ENCODE peak calls at places on chromosomes 11 and 22, in six cellular contexts. N, C, E, W, H and M are unnamed samples.

GRCh38 chr11:86737752-86738151 is 62.6 kb upstream of the PRSS23 start:
- DNase-seq in W (no peak), C (no peak), H (no peak), E (no peak), N (no peak), M (peak)

GRCh38 chr11:57798905-57799559 is 37.4 kb downstream of the CTNND1 start:
- DNase-seq in N (no peak), W (no peak), E (no peak), C (no peak), H (no peak), M (peak)

GRCh38 chr11:72789493-72790131 is 4.2 kb downstream of the STARD10 start:
- DNase-seq in C (no peak), N (no peak), E (no peak), H (no peak), W (no peak), M (peak)

GRCh38 chr11:97336064-97336463 is 946.3 kb downstream of the JRKL start:
- DNase-seq in N (no peak), H (no peak), E (no peak), W (no peak), C (no peak), M (no peak)

GRCh38 chr11:113096661-113097060 is 135.4 kb downstream of the NCAM1 start:
- DNase-seq in N (no peak), W (no peak), H (no peak), C (no peak), E (no peak), M (no peak)

GRCh38 chr11:47784785-47785381 is 17.7 kb upstream of the FNBP4 start:
- DNase-seq in W (no peak), H (no peak), E (no peak), N (no peak), C (no peak), M (no peak)

GRCh38 chr22:32587449-32587848 is 112.8 kb downstream of the FBXO7 start:
- DNase-seq in W (no peak), N (no peak), H (no peak), E (no peak), C (no peak), M (no peak)

GRCh38 chr11:124644426-124645280 is 22.0 kb downstream of the TBRG1 start:
- DNase-seq in W (peak), C (peak), H (peak), N (peak), E (no peak), M (peak)

GRCh38 chr11:4677948-4678347 is 19.7 kb downstream of the OR51E2 start:
- DNase-seq in H (no peak), W (no peak), E (no peak), N (no peak), C (no peak), M (no peak)

GRCh38 chr11:117369521-117369920 is 41.9 kb downstream of the CEP164 start:
- DNase-seq in W (no peak), E (no peak), H (no peak), C (no peak), N (no peak), M (no peak)